ENCODE peak calls at places on chromosome 6, in ten cellular contexts. Q is heart right ventricle; F is IMR-90; L is lower lobe of right lung; B is pancreas; N is cardiac muscle cell; A is CD8-positive, alpha-beta memory T cell; S is left lung; H is HFF-Myc; W is astrocyte of the cerebellum. D is an unnamed sample.
A peak's percentile ranks its signal among the peaks of the same experiment; 100 is the strongest.

GRCh38 chr6:89260832-89261231 is 43.7 kb upstream of the GABRR1 start:
- DNase-seq in N (peak; percentile 14), F (no peak), Q (no peak), S (no peak), W (no peak), B (no peak), L (no peak), H (no peak), A (no peak), D (no peak)

GRCh38 chr6:52725530-52726192 is 37.6 kb downstream of the GSTA2 start:
- DNase-seq in H (no peak), F (peak; percentile 28), L (no peak), N (no peak), Q (no peak), S (no peak), B (peak; percentile 76), A (no peak), W (no peak), D (no peak)

GRCh38 chr6:45965787-45966186 is 49.9 kb downstream of the CLIC5 start:
- DNase-seq in Q (no peak), S (no peak), A (no peak), W (peak; percentile 34), N (peak; percentile 76), H (no peak), L (no peak), F (peak; percentile 22), B (no peak), D (no peak)

GRCh38 chr6:12873706-12874105 is 157.1 kb downstream of the PHACTR1 start:
- DNase-seq in A (no peak), S (no peak), N (peak; percentile 53), F (no peak), Q (no peak), B (no peak), W (no peak), L (no peak), H (no peak), D (no peak)

GRCh38 chr6:7219310-7219709 is 93.7 kb downstream of the SSR1 start:
- DNase-seq in B (no peak), L (no peak), Q (no peak), W (no peak), F (peak; percentile 52), S (no peak), N (peak; percentile 22), H (no peak), A (no peak), D (no peak)

GRCh38 chr6:157151989-157152388 is 171.3 kb downstream of the TMEM242 start:
- DNase-seq in B (no peak), S (no peak), F (peak; percentile 93), Q (no peak), N (peak; percentile 80), H (no peak), A (no peak), L (no peak), W (peak; percentile 84), D (no peak)

GRCh38 chr6:154593122-154593521 is 82.6 kb upstream of the CNKSR3 start:
- DNase-seq in Q (peak; percentile 73), H (no peak), W (no peak), L (no peak), N (no peak), A (no peak), B (peak; percentile 77), F (no peak), S (no peak), D (no peak)

GRCh38 chr6:79180082-79180481 is 54.4 kb downstream of the HMGN3 start:
- DNase-seq in W (no peak), B (no peak), H (no peak), Q (no peak), L (no peak), S (no peak), F (no peak), A (no peak), N (no peak), D (no peak)

GRCh38 chr6:151566557-151566956 is 72.7 kb downstream of the CCDC170 start:
- DNase-seq in H (no peak), B (no peak), L (no peak), W (no peak), N (no peak), Q (no peak), S (no peak), A (no peak), F (no peak), D (no peak)

GRCh38 chr6:97850458-97851218 is 567.6 kb upstream of the MMS22L start:
- DNase-seq in A (no peak), W (peak; percentile 39), N (peak; percentile 3), F (no peak), B (no peak), L (no peak), H (no peak), Q (no peak), S (no peak), D (no peak)

GRCh38 chr6:148934534-148934933 is 187.7 kb downstream of the UST start:
- DNase-seq in N (peak; percentile 50), F (peak; percentile 58), S (no peak), W (no peak), Q (peak; percentile 28), B (no peak), A (no peak), L (peak; percentile 47), H (no peak), D (no peak)

GRCh38 chr6:34531580-34532201 is 24.4 kb downstream of the SPDEF start:
- DNase-seq in N (peak; percentile 82), L (no peak), W (peak; percentile 42), Q (peak; percentile 70), F (peak; percentile 67), A (peak; percentile 6), B (no peak), S (peak; percentile 70), H (no peak), D (no peak)

GRCh38 chr6:25014806-25015560 is 79.2 kb upstream of the RIPOR2 start:
- DNase-seq in F (peak; percentile 78), H (peak; percentile 50), A (peak; percentile 65), L (no peak), B (no peak), S (no peak), Q (no peak), N (peak; percentile 91), W (peak; percentile 64), D (no peak)

GRCh38 chr6:90715093-90715655 is 128.3 kb upstream of the MAP3K7 start:
- DNase-seq in B (no peak), S (no peak), F (peak; percentile 84), N (peak; percentile 43), W (no peak), Q (no peak), L (no peak), A (no peak), H (no peak), D (no peak)

GRCh38 chr6:63504777-63505384 is 67.4 kb upstream of the LOC128125822 start:
- DNase-seq in W (no peak), L (no peak), S (no peak), N (no peak), H (no peak), F (no peak), B (no peak), A (no peak), Q (no peak), D (no peak)

GRCh38 chr6:139438775-139439174 is 64.3 kb upstream of the CITED2 start:
- DNase-seq in F (no peak), W (no peak), L (no peak), S (no peak), H (no peak), A (no peak), B (no peak), Q (no peak), N (no peak), D (no peak)

DNA sequence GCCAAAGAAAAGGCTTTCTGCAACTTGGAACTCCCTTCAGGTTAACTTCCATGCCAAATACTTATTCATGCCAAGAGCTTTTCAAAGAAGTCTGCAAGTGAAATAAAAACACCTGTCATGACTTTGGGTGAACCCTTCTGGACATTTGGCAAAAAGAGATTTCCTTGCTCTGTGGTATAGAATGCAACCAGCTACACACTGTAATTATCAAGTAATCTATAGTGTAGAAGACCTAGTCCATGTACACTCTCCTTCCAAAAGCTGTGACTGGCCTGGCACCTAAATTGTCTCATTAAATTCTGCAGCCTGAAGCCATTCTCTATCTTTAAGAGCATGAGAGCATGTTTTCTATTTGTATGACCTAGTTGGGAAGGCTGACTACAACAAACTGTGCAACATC is 232.2 kb downstream of the COL12A1 start:
- DNase-seq in B (no peak), Q (no peak), N (no peak), W (no peak), A (no peak), H (no peak), F (no peak), L (no peak), S (no peak), D (no peak)
- H3K4me3 ChIP-seq in B (no peak overlapping the region), Q (no peak overlapping the region), N (no peak overlapping the region), W (no peak overlapping the region), A (no peak overlapping the region), H (no peak overlapping the region), F (no peak overlapping the region), L (no peak overlapping the region), S (no peak overlapping the region), D (no peak overlapping the region)

DNA sequence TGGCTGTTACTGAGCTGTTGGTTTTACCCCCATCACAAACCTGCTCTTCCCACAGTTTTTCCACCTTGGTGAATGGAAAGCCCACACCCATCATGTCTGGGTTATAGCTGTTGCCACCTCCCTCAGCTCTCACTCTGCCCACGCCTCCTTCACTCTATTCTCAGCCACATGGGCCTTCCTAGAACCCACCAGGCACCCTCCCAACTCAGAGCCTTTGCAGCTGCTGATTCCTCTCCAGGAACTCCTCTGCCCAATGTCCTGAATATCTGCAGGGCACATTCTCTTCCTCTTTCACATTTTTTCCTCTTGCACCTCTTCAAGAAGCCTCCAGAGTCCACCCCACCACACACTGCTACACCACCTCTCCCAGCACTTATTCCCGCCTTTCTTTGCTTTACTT is 177.4 kb downstream of the TBXT start:
- DNase-seq in F (no peak), B (no peak), L (no peak), W (no peak), A (no peak), H (no peak), N (no peak), S (no peak), Q (no peak), D (no peak)
- H3K4me3 ChIP-seq in F (no peak overlapping the region), B (no peak overlapping the region), L (no peak overlapping the region), W (no peak overlapping the region), A (no peak overlapping the region), H (no peak overlapping the region), N (no peak overlapping the region), S (no peak overlapping the region), Q (no peak overlapping the region), D (no peak overlapping the region)

DNA sequence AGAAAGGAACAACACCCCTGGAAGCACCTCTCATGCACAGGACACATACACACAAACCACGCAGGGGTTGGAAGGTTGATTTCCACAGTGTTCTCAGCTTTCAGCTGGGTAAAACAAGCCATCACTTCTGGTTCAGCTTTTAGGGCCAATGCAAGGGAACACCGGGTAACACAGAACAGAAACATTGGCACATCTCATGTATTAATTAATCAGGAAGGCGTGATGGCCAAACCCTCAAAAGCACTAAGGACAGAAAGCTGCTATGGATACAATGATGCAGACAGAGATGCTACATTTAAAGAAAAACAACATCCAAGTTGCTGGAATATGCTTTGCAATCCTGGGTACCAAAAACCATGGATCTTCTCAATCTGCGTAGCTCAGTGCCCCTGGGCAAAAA is 104.3 kb upstream of the BEND6 start:
- DNase-seq in L (no peak), W (no peak), A (no peak), Q (no peak), N (no peak), H (no peak), B (no peak), F (no peak), S (no peak), D (no peak)
- H3K4me3 ChIP-seq in L (peak overlapping the region; percentile 51), W (peak overlapping the region; percentile 55), A (no peak overlapping the region), Q (no peak overlapping the region), N (no peak overlapping the region), H (peak overlapping the region; percentile 67), B (no peak overlapping the region), F (peak overlapping the region; percentile 64), S (peak overlapping the region; percentile 27), D (peak overlapping the region; percentile 48)

GRCh38 chr6:44311767-44312166 is 1.4 kb downstream of the AARS2 start:
- DNase-seq in F (no peak), L (no peak), B (no peak), W (no peak), S (no peak), A (no peak), Q (no peak), H (no peak), N (no peak), D (no peak)
- H3K4me3 ChIP-seq in F (no peak overlapping the region), L (no peak overlapping the region), B (no peak overlapping the region), W (no peak overlapping the region), S (no peak overlapping the region), A (no peak overlapping the region), Q (no peak overlapping the region), H (peak overlapping the region; percentile 79), N (no peak overlapping the region), D (no peak overlapping the region)

D was measured in upper lobe of right lung.